ENCODE peak calls at places on chromosomes 12 and 14, in five cellular contexts. H is GM12878, J is heart left ventricle, A is progenitor cell of endocrine pancreas, V is AG04450. K is an unnamed sample.

GRCh38 chr14:61860294-61860918 is 98.2 kb downstream of the SNAPC1 start:
- DNase-seq in H (peak; percentile 44), J (no peak), V (no peak), A (no peak), K (peak; percentile 22)

GRCh38 chr12:56374726-56375597 is 12.3 kb upstream of the APOF start:
- DNase-seq in V (no peak), H (no peak), A (no peak), J (no peak), K (no peak)

GRCh38 chr14:61589691-61590521 is 105.4 kb upstream of the HIF1A start:
- DNase-seq in H (no peak), J (no peak), A (no peak), V (no peak), K (no peak)

GRCh38 chr12:81075539-81075938 is 2.3 kb upstream of the ACSS3 start:
- DNase-seq in A (no peak), V (no peak), J (no peak), H (no peak), K (no peak)

GRCh38 chr14:62144863-62145262 is 382.6 kb downstream of the SNAPC1 start:
- DNase-seq in V (no peak), J (no peak), A (no peak), H (no peak), K (no peak)

GRCh38 chr12:63151061-63151897 is at the start of gene AVPR1A:
- DNase-seq in H (no peak), A (no peak), V (no peak), J (peak; percentile 37), K (no peak)

GRCh38 chr14:23376477-23377200 is at the start of gene CMTM5:
- DNase-seq in H (no peak), V (no peak), A (no peak), J (no peak), K (no peak)

GRCh38 chr14:77220246-77221017 is 38.8 kb downstream of the TMEM63C start:
- DNase-seq in H (no peak), A (no peak), J (no peak), V (no peak), K (no peak)

GRCh38 chr14:92105845-92106094 is 612 bp downstream of the ATXN3 start:
- DNase-seq in H (no peak), A (no peak), V (no peak), J (peak; percentile 65), K (no peak)

GRCh38 chr12:78885466-78885865 is 20.9 kb downstream of the SYT1 start:
- DNase-seq in A (no peak), V (no peak), J (no peak), H (no peak), K (no peak)

GRCh38 chr12:59698599-59698998 is 102.8 kb downstream of the SLC16A7 start:
- DNase-seq in V (peak; percentile 21), J (no peak), H (no peak), A (no peak), K (no peak)

DNA sequence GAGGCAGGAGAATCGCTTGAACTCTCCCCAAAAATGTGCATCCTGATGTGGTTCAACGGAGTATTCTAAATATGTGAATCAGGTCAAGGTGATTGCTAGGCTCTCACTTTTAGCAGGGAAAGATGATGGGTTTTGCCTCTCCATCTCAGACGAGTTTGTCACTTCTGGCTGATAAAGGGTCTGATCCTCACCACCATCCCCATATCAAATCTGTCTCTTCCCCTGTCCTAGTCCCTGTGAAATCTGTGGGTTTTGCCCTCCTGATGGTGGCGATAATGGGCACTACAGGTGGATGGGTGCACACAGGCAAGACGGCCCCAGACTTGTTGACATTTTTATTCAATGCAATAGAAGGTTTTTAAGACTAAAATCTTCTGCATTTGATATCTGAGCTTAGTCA is 384.6 kb downstream of the GLT1D1 start:
- DNase-seq in J (no peak), H (no peak), V (no peak), A (no peak), K (no peak)
- TF ChIP-seq CTCF in J (no peak), H (no peak), V (no peak), A (no peak), K (no peak)

GRCh38 chr14:52446355-52446754 is 106.0 kb downstream of the TXNDC16 start:
- DNase-seq in V (no peak), H (no peak), J (no peak), A (no peak), K (no peak)
- TF ChIP-seq CTCF in V (no peak), H (no peak), J (no peak), A (no peak), K (no peak)

GRCh38 chr12:25681580-25681979 is 128.5 kb upstream of the LMNTD1 start:
- DNase-seq in A (no peak), J (no peak), V (no peak), H (no peak), K (no peak)

GRCh38 chr12:25682421-25682820 is 129.3 kb upstream of the LMNTD1 start:
- DNase-seq in V (no peak), H (no peak), A (no peak), J (no peak), K (no peak)

GRCh38 chr12:25675808-25676207 is 122.7 kb upstream of the LMNTD1 start:
- DNase-seq in H (no peak), J (no peak), A (no peak), V (no peak), K (no peak)

GRCh38 chr12:25677180-25677937 is 124.3 kb upstream of the LMNTD1 start:
- DNase-seq in H (no peak), V (no peak), A (no peak), J (no peak), K (no peak)
- TF ChIP-seq CTCF in H (peak; percentile 4), V (no peak), A (no peak), J (no peak), K (peak; percentile 30)

GRCh38 chr12:73629893-73630872 is 907.5 kb upstream of the ATXN7L3B start:
- DNase-seq in A (no peak), J (no peak), V (no peak), H (no peak), K (no peak)
- TF ChIP-seq CTCF in A (no peak), J (no peak), V (no peak), H (no peak), K (no peak)

GRCh38 chr12:111268738-111269572 is 99.9 kb downstream of the PHETA1 start:
- DNase-seq in V (no peak), J (no peak), H (no peak), A (no peak), K (no peak)

GRCh38 chr12:111270773-111271172 is 98.1 kb downstream of the PHETA1 start:
- DNase-seq in H (no peak), A (no peak), J (no peak), V (no peak), K (no peak)

GRCh38 chr12:111269688-111270087 is 99.2 kb downstream of the PHETA1 start:
- DNase-seq in A (no peak), V (no peak), H (no peak), J (no peak), K (no peak)

GRCh38 chr12:111270128-111270651 is 98.7 kb downstream of the PHETA1 start:
- DNase-seq in A (no peak), J (no peak), V (no peak), H (no peak), K (no peak)

GRCh38 chr12:111271674-111272418 is 97.0 kb downstream of the PHETA1 start:
- DNase-seq in J (no peak), V (no peak), A (no peak), H (no peak), K (no peak)
- TF ChIP-seq CTCF in J (no peak), V (peak; percentile 7), A (peak; percentile 21), H (peak; percentile 23), K (peak; percentile 34)